ENCODE peak calls at places on chromosomes 11 and 22, in four cellular contexts. Q, H, A and R are unnamed samples.

GRCh38 chr11:61484541-61484940 is 24.0 kb upstream of the LRRC10B start:
- DNase-seq in Q (no peak), A (no peak), H (no peak), R (no peak)

GRCh38 chr11:134275534-134276395 is at the start of gene GLB1L3:
- DNase-seq in Q (no peak), A (no peak), H (peak), R (no peak)

GRCh38 chr22:41682033-41682807 is 6.4 kb downstream of the SNU13 start:
- DNase-seq in H (peak), Q (peak), A (peak), R (peak)

GRCh38 chr11:7062534-7062933 is 26.3 kb upstream of the RBMXL2 start:
- DNase-seq in Q (no peak), A (no peak), H (no peak), R (no peak)

GRCh38 chr11:63838150-63838681 is 694 bp upstream of the MARK2 start:
- DNase-seq in H (no peak), Q (no peak), A (no peak), R (no peak)

GRCh38 chr22:27270818-27271510 is 530.6 kb downstream of the MN1 start:
- DNase-seq in Q (no peak), H (no peak), A (no peak), R (no peak)

GRCh38 chr11:24848857-24849256 is 352.0 kb downstream of the LUZP2 start:
- DNase-seq in A (no peak), H (no peak), Q (no peak), R (no peak)

GRCh38 chr11:85132839-85133238 is 494.3 kb downstream of the DLG2 start:
- DNase-seq in H (no peak), A (no peak), Q (no peak), R (no peak)

GRCh38 chr11:1138053-1138452 is 19.7 kb upstream of the MUC5AC start:
- DNase-seq in A (no peak), Q (no peak), H (peak), R (no peak)

GRCh38 chr22:41050873-41051272 is 41.5 kb upstream of the EP300 start:
- DNase-seq in H (no peak), A (no peak), Q (no peak), R (no peak)

GRCh38 chr22:38243007-38243775 is 29.6 kb downstream of the TMEM184B start:
- DNase-seq in H (peak), Q (no peak), A (no peak), R (no peak)

DNA sequence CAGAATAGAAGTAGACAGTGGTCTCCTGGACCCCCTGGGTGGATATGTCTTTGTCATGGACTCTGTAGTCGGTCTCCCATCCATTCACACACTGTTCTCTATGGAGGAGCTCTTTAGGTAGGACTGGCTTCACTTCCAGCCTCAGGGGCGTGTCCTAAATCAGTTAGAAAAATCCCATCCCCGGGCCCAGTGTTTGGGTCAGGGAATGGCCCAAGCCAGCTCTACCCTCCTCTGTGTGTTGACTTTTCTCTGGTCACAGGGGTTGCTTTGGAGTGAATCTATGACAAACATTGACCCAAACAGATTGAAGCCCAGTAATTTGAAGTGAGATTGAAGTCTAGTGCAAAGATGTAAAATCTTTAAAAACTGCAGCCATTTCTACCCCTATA is 34.0 kb downstream of the WEE1 start:
- DNase-seq in A (no peak), Q (no peak), H (no peak), R (no peak)
- H3K4me3 ChIP-seq in A (no peak), Q (no peak), H (no peak), R (no peak)

DNA sequence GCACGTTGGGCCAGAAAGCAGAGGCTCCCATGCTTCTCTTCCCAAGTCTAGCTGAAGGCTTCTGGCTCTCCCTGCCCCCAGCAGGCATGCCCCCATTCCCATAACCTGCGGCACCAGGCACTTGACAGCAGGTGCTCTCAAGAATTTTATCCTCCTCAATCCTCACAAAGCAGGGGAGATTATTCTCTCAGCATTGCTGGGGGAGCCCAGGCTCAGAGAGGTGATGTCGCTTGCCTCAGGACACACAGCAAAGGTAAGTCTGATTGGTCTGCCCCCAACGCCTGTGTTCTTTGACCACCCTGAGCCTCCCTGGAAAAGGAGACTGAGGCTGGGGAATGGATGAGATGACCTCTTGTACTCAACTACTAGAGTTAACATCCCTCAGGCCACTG is 4.8 kb downstream of the TST start:
- DNase-seq in H (no peak), Q (no peak), A (no peak), R (no peak)
- H3K27ac ChIP-seq in H (no peak), Q (no peak), A (no peak), R (no peak)

GRCh38 chr22:19432092-19432844 is at the start of gene MRPL40:
- DNase-seq in H (peak), A (peak), Q (peak), R (no peak)
- H3K4me3 ChIP-seq in H (peak), A (peak), Q (peak), R (peak)

GRCh38 chr22:17120281-17120680 is 879 bp downstream of the TMEM121B start:
- DNase-seq in Q (peak), H (peak), A (peak), R (no peak)

GRCh38 chr22:17118342-17118741 is 2.8 kb downstream of the TMEM121B start:
- DNase-seq in Q (no peak), A (no peak), H (no peak), R (no peak)

GRCh38 chr22:17120711-17121234 is 387 bp downstream of the TMEM121B start:
- DNase-seq in H (no peak), A (no peak), Q (no peak), R (no peak)

GRCh38 chr22:17119481-17120202 is 1.5 kb downstream of the TMEM121B start:
- DNase-seq in H (no peak), Q (no peak), A (no peak), R (no peak)

DNA sequence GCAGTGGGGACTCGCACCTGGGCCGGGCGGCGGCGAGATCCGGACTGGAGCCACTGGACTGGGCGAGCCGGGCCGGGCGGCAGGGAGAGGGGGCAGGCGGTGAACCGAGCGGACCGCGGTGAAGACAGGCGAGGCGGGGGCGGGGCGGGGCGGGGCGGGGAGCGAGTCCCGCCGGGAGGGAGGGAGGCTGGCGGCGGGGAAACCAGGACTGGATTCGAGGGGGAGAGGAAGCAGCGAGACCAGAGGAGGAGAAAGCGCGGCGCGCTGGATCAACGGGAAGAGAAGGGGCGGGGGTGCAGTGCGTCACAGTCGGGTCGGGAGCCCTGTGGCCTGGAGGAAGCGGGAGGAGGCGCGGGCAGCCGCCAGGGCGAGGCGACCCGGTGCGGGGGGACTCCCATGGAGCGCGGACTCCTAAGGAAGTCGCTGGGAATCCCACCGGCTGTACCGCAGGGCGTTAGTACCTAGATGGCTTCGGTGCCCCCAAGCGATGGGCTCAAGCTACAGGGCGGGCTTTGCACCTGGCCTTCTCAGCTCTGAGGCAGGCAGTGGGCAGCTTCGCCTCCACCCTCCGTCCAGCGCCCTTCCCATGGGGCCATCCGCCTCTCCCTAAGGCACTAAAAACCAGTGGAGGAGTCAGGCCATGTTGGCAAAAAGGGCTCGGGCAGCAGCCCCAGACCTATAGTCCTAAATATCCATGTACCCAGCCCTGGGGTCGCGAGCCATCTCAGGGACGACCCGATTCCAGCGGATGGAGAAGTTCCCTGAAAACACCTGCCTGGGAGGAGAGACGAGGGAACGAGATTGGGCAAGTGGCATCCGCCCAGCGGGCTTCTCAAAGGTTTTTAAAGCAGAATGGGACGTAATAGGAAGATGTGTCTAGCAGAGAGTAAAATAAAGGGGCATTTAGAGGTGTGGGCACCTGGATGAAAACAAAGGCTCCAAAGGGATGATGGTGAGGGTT is at the start of gene TMEM121B:
- DNase-seq in H (peak), Q (peak), A (peak), R (no peak)
- H3K27ac ChIP-seq in H (no peak), Q (peak), A (peak), R (no peak)

GRCh38 chr11:60183595-60184201 is 815 bp upstream of the MS4A6A start:
- DNase-seq in Q (no peak), H (no peak), A (no peak), R (no peak)
- H3K4me3 ChIP-seq in Q (no peak), H (no peak), A (no peak), R (no peak)

DNA sequence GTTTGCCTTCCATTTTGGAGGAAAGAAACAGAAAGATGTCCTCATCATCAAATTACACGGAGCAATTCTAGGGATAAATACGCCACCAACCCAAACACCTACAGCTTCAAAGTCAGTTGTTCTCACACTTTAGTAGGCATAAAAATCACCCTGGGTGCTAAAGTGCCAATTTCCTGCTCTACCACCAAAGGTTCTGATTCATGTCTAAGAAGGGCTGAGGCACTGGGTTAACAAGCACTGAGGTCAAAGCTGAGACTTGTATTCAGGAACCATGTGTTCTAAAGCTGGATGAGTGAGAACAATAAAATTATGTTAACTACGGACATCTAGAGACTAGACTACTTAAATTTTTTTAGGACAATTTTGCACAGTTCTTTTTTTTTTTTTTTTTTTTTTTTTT is 127.6 kb downstream of the MPPED2 start:
- DNase-seq in Q (no peak), A (no peak), H (no peak), R (no peak)
- H3K27ac ChIP-seq in Q (no peak), A (no peak), H (no peak), R (no peak)